ENCODE peak calls at places on chromosomes 2 and 18, in nine cellular contexts. A is ovary, E is Panc1, Z is lower lobe of right lung, U is vagina, K is hepatocyte, T is GM06990, R is right atrium auricular region, C is fibroblast of lung. Q is an unnamed sample.

GRCh38 chr2:16821696-16822095 is 156.1 kb upstream of the CYRIA start:
- DNase-seq in E (no peak), Z (no peak), T (no peak), A (no peak), U (no peak), C (no peak), R (no peak), K (no peak), Q (peak; percentile 1)

GRCh38 chr2:28274911-28275685 is 117.6 kb upstream of the FOSL2 start:
- DNase-seq in Z (no peak), T (peak; percentile 31), A (no peak), K (peak; percentile 69), R (peak; percentile 59), U (no peak), C (peak; percentile 77), E (no peak), Q (peak; percentile 98)

GRCh38 chr18:4453712-4454547 is 1.2 kb downstream of the DLGAP1 start:
- DNase-seq in E (no peak), U (no peak), K (peak; percentile 13), T (peak; percentile 45), R (no peak), Z (peak; percentile 37), C (no peak), A (no peak), Q (no peak)

GRCh38 chr2:27854224-27854623 is 36.0 kb downstream of the RBKS start:
- DNase-seq in Z (no peak), A (no peak), C (no peak), E (no peak), R (no peak), T (no peak), U (no peak), K (no peak), Q (no peak)

GRCh38 chr2:3960106-3960505 is 256.7 kb downstream of the DCDC2C start:
- DNase-seq in U (no peak), E (no peak), T (no peak), K (no peak), C (no peak), Z (no peak), R (no peak), A (no peak), Q (no peak)

GRCh38 chr2:137987011-137987410 is 22.7 kb downstream of the HNMT start:
- DNase-seq in E (no peak), C (no peak), A (no peak), R (no peak), U (no peak), T (no peak), Z (no peak), K (no peak), Q (no peak)

GRCh38 chr2:151619337-151619989 is 114.8 kb downstream of the NEB start:
- DNase-seq in T (no peak), U (no peak), Z (no peak), C (peak; percentile 82), A (no peak), R (no peak), E (no peak), K (no peak), Q (peak; percentile 45)

GRCh38 chr2:78861546-78861945 is 164.0 kb upstream of the REG3G start:
- DNase-seq in K (peak; percentile 28), C (no peak), R (no peak), A (no peak), U (no peak), Z (no peak), T (no peak), E (peak; percentile 7), Q (no peak)

GRCh38 chr2:202723746-202724145 is 89.0 kb downstream of the FAM117B start:
- DNase-seq in A (no peak), R (no peak), C (no peak), Z (no peak), T (no peak), E (no peak), K (no peak), U (no peak), Q (no peak)

GRCh38 chr2:82994186-82994585 is 1464.9 kb downstream of the SUCLG1 start:
- DNase-seq in C (no peak), E (no peak), R (no peak), U (no peak), T (no peak), A (no peak), K (no peak), Z (no peak), Q (no peak)

GRCh38 chr2:189698020-189698887 is 23.8 kb downstream of the ANKAR start:
- DNase-seq in C (peak; percentile 70), A (no peak), R (no peak), E (no peak), T (peak; percentile 15), Z (no peak), K (peak; percentile 70), U (no peak), Q (no peak)

GRCh38 chr2:230230087-230230486 is 4.6 kb downstream of the SP140 start:
- DNase-seq in C (peak; percentile 64), T (no peak), R (no peak), K (no peak), A (no peak), U (no peak), Z (no peak), E (no peak), Q (peak; percentile 88)

GRCh38 chr2:191351298-191351697 is 106.1 kb downstream of the MYO1B start:
- DNase-seq in Z (no peak), K (no peak), T (no peak), R (no peak), U (no peak), C (no peak), A (no peak), E (no peak), Q (no peak)

GRCh38 chr2:182193291-182193690 is 207.6 kb downstream of the PPP1R1C start:
- DNase-seq in U (no peak), C (no peak), K (no peak), A (no peak), T (no peak), Z (no peak), R (no peak), E (no peak), Q (no peak)

GRCh38 chr2:11375025-11375688 is 30.7 kb upstream of the ROCK2 start:
- DNase-seq in A (no peak), R (no peak), Z (no peak), K (no peak), T (no peak), E (no peak), U (no peak), C (peak; percentile 41), Q (no peak)

GRCh38 chr2:12170151-12170550 is 423.7 kb downstream of the LPIN1 start:
- DNase-seq in U (no peak), A (no peak), C (no peak), E (no peak), Z (no peak), K (no peak), R (no peak), T (no peak), Q (no peak)

GRCh38 chr2:46672752-46673151 is 193.4 kb downstream of the TMEM247 start:
- DNase-seq in U (no peak), T (no peak), A (no peak), Z (no peak), K (no peak), C (no peak), E (no peak), R (no peak), Q (no peak)

GRCh38 chr2:47221956-47222355 is 66.8 kb upstream of the STPG4 start:
- DNase-seq in C (peak; percentile 49), U (no peak), E (no peak), A (no peak), R (no peak), Z (no peak), K (peak; percentile 18), T (no peak), Q (no peak)

GRCh38 chr2:233435436-233436190 is 81.3 kb downstream of the DGKD start:
- DNase-seq in U (peak; percentile 79), K (no peak), A (no peak), Z (no peak), E (no peak), C (no peak), T (no peak), R (no peak), Q (no peak)

GRCh38 chr18:70319185-70319584 is 30.3 kb downstream of the SOCS6 start:
- DNase-seq in U (no peak), Z (no peak), K (no peak), A (no peak), E (no peak), C (no peak), R (no peak), T (no peak), Q (no peak)

GRCh38 chr18:3998698-3999333 is 456.3 kb downstream of the DLGAP1 start:
- DNase-seq in C (peak; percentile 80), A (no peak), T (no peak), Z (no peak), U (no peak), R (no peak), K (peak; percentile 60), E (no peak), Q (no peak)

GRCh38 chr2:179751184-179751809 is 110.1 kb downstream of the ZNF385B start:
- DNase-seq in C (peak; percentile 63), A (no peak), K (peak; percentile 15), E (peak; percentile 10), Z (no peak), T (no peak), U (no peak), R (no peak), Q (no peak)

DNA sequence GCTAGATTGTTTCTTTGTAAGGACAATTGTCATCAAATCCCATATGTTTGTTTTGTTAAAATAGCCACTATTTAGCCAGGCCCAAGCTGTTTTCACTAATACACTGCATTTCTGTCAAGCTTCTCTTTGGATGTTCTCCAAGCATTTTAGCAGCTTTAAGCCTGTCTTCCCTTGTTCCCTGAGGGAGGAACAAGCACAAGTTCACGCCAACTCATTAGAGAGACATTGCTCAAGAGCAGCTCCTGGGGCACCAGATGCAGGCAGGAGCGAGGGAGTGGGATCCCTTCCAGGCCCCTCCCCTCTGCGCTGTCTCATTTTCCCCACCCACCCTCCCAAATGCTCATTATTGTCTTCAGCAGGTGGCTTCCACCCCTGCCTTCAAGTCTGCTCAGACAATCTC is 32.6 kb upstream of the PPP3R1 start:
- DNase-seq in R (no peak), U (no peak), T (no peak), E (no peak), Z (no peak), K (peak; percentile 17), C (peak; percentile 87), A (peak; percentile 33), Q (no peak)
- H3K4me3 ChIP-seq in R (no peak overlapping the region), U (no peak overlapping the region), T (no peak overlapping the region), E (no peak overlapping the region), Z (no peak overlapping the region), K (no peak overlapping the region), C (no peak overlapping the region), A (no peak overlapping the region), Q (no peak overlapping the region)

GRCh38 chr2:104840916-104841315 is 13.0 kb upstream of the POU3F3 start:
- DNase-seq in E (no peak), Z (no peak), T (no peak), C (no peak), U (no peak), R (no peak), K (no peak), A (no peak), Q (no peak)
- H3K27me3 ChIP-seq in E (peaks cover 12% of the 10 kb centered on the region), Z (peaks cover 53% of the 10 kb centered on the region), T (no peaks in the 10 kb centered on the region), C (peaks cover 24% of the 10 kb centered on the region), U (peaks cover 14% of the 10 kb centered on the region), R (peaks cover 17% of the 10 kb centered on the region), K (peaks cover 73% of the 10 kb centered on the region), A (no peaks in the 10 kb centered on the region), Q (peaks cover 29% of the 10 kb centered on the region)

GRCh38 chr2:106868199-106868598 is 17.8 kb downstream of the ST6GAL2 start:
- DNase-seq in E (no peak), T (no peak), R (no peak), K (no peak), C (no peak), A (no peak), Z (no peak), U (no peak), Q (no peak)
- TF ChIP-seq CTCF in E (peak; percentile 58), T (peak; percentile 19), R (no peak), K (peak; percentile 45), C (no peak), A (no peak), Z (no peak), U (no peak), Q (peak; percentile 36)

GRCh38 chr2:240134466-240134865 is 1.6 kb downstream of the COPS9 start:
- DNase-seq in T (no peak), K (no peak), A (no peak), C (no peak), R (no peak), U (no peak), E (no peak), Z (peak; percentile 24), Q (no peak)
- H3K4me3 ChIP-seq in T (no peak overlapping the region), K (no peak overlapping the region), A (no peak overlapping the region), C (peak overlapping the region; percentile 97), R (no peak overlapping the region), U (no peak overlapping the region), E (peak overlapping the region; percentile 99), Z (no peak overlapping the region), Q (no peak overlapping the region)